ENCODE peak calls at places on chromosomes 12 and 14, in five cellular contexts. One of them, this sample, is unnamed. For H3K4me1, the result is how much of the 10 kb centered on the place peaks cover.

GRCh38 chr14:31326111-31326510 is 94.2 kb downstream of the HEATR5A start:
- DNase-seq in tibial nerve: no peak
- DNase-seq in H9: no peak
- DNase-seq in A673: peak
- DNase-seq in CD8-positive, alpha-beta memory T cell: peak
- DNase-seq in this sample: no peak

GRCh38 chr12:106246891-106247730 is 709 bp downstream of the CKAP4 start:
- DNase-seq in tibial nerve: peak
- DNase-seq in H9: no peak
- DNase-seq in A673: peak
- DNase-seq in CD8-positive, alpha-beta memory T cell: peak
- DNase-seq in this sample: peak

GRCh38 chr12:11016937-11017336 is 5.5 kb downstream of the TAS2R19 start:
- DNase-seq in tibial nerve: no peak
- DNase-seq in H9: no peak
- DNase-seq in A673: no peak
- DNase-seq in CD8-positive, alpha-beta memory T cell: no peak
- DNase-seq in this sample: no peak

GRCh38 chr12:75549989-75550388 is 38.6 kb upstream of the KRR1 start:
- DNase-seq in tibial nerve: no peak
- DNase-seq in H9: no peak
- DNase-seq in A673: no peak
- DNase-seq in CD8-positive, alpha-beta memory T cell: no peak
- DNase-seq in this sample: no peak

GRCh38 chr14:92471919-92472318 is 41.7 kb upstream of the RIN3 start:
- DNase-seq in tibial nerve: no peak
- DNase-seq in H9: peak
- DNase-seq in A673: no peak
- DNase-seq in CD8-positive, alpha-beta memory T cell: no peak
- DNase-seq in this sample: no peak

GRCh38 chr14:63435838-63436237 is 107.3 kb downstream of the PPP2R5E start:
- DNase-seq in tibial nerve: peak
- DNase-seq in H9: no peak
- DNase-seq in A673: no peak
- DNase-seq in CD8-positive, alpha-beta memory T cell: no peak
- DNase-seq in this sample: peak

GRCh38 chr12:1933342-1933992 is 15.0 kb upstream of the CACNA2D4 start:
- DNase-seq in tibial nerve: no peak
- DNase-seq in H9: peak
- DNase-seq in A673: no peak
- DNase-seq in CD8-positive, alpha-beta memory T cell: no peak
- DNase-seq in this sample: no peak

GRCh38 chr12:42477931-42478330 is 111.6 kb downstream of the PRICKLE1 start:
- DNase-seq in tibial nerve: no peak
- DNase-seq in H9: no peak
- DNase-seq in A673: no peak
- DNase-seq in CD8-positive, alpha-beta memory T cell: no peak
- DNase-seq in this sample: no peak

GRCh38 chr12:68352067-68352466 is 19.9 kb upstream of the MDM1 start:
- DNase-seq in tibial nerve: no peak
- DNase-seq in H9: no peak
- DNase-seq in A673: peak
- DNase-seq in CD8-positive, alpha-beta memory T cell: no peak
- DNase-seq in this sample: no peak

GRCh38 chr12:112105891-112106290 is 2.7 kb downstream of the NAA25 start:
- DNase-seq in tibial nerve: no peak
- DNase-seq in H9: no peak
- DNase-seq in A673: no peak
- DNase-seq in CD8-positive, alpha-beta memory T cell: no peak
- DNase-seq in this sample: no peak

GRCh38 chr14:55473786-55474185 is 33.4 kb upstream of the TBPL2 start:
- DNase-seq in tibial nerve: no peak
- DNase-seq in H9: no peak
- DNase-seq in A673: no peak
- DNase-seq in CD8-positive, alpha-beta memory T cell: no peak
- DNase-seq in this sample: no peak

DNA sequence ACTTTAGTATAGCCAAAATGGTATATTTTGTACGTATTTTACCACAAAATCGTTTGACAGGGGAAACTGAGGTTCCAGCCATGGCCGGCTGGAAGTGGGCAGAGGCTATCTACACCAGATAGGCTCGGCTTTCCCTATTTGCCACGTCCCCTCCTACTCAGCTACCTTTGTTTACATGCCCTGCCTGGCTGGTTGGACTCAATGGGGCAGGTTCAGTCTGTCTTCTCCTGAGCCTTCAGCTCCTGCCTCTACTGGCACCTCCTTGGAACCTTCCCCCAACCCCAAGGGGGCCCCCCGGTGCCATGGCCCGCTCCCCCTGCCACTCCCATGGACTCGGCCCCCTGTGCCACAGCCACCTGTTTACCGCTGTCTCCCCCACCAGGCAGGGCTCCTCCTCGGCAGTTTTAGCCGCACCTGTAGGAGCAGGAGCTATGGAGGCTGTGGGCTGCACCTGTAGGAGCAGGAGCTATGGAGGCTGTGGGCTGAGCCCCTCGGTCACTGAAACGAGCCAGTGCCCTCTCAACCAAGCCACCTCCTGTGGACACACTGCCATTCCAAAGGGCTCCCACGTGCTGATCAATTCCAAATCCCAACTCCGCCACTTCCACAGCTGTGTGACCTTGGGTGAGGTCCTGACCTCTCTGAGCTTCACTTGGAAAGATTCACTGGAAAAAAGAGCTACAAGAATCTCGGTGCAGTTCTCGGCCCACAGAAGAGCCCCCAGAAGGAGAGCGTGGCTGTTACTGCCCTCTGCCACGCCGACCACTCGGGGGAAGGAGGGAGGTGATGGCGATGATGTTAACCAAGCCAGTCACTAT is 62.2 kb downstream of the NCOR2 start:
- DNase-seq in tibial nerve: no peak
- DNase-seq in H9: no peak
- DNase-seq in A673: no peak
- DNase-seq in CD8-positive, alpha-beta memory T cell: no peak
- DNase-seq in this sample: peak
- H3K4me1 ChIP-seq in tibial nerve: half or more
- H3K4me1 ChIP-seq in H9: under half
- H3K4me1 ChIP-seq in A673: half or more
- H3K4me1 ChIP-seq in CD8-positive, alpha-beta memory T cell: under half
- H3K4me1 ChIP-seq in this sample: under half

GRCh38 chr12:53277981-53278380 is 9.9 kb downstream of the ESPL1 start:
- DNase-seq in tibial nerve: no peak
- DNase-seq in H9: no peak
- DNase-seq in A673: no peak
- DNase-seq in CD8-positive, alpha-beta memory T cell: no peak
- DNase-seq in this sample: peak
- H3K4me1 ChIP-seq in tibial nerve: under half
- H3K4me1 ChIP-seq in H9: under half
- H3K4me1 ChIP-seq in A673: under half
- H3K4me1 ChIP-seq in CD8-positive, alpha-beta memory T cell: under half
- H3K4me1 ChIP-seq in this sample: under half

GRCh38 chr12:31245822-31246469 is 80.0 kb downstream of the SINHCAF start:
- DNase-seq in tibial nerve: no peak
- DNase-seq in H9: peak
- DNase-seq in A673: no peak
- DNase-seq in CD8-positive, alpha-beta memory T cell: no peak
- DNase-seq in this sample: no peak
- H3K4me1 ChIP-seq in tibial nerve: under half
- H3K4me1 ChIP-seq in H9: under half
- H3K4me1 ChIP-seq in A673: under half
- H3K4me1 ChIP-seq in CD8-positive, alpha-beta memory T cell: under half
- H3K4me1 ChIP-seq in this sample: under half

GRCh38 chr14:60970146-60970545 is 10.7 kb downstream of the TRMT5 start:
- DNase-seq in tibial nerve: no peak
- DNase-seq in H9: no peak
- DNase-seq in A673: no peak
- DNase-seq in CD8-positive, alpha-beta memory T cell: no peak
- DNase-seq in this sample: no peak
- H3K4me1 ChIP-seq in tibial nerve: under half
- H3K4me1 ChIP-seq in H9: under half
- H3K4me1 ChIP-seq in A673: under half
- H3K4me1 ChIP-seq in CD8-positive, alpha-beta memory T cell: under half
- H3K4me1 ChIP-seq in this sample: under half

GRCh38 chr12:92621312-92621711 is 81.5 kb upstream of the PLEKHG7 start:
- DNase-seq in tibial nerve: no peak
- DNase-seq in H9: no peak
- DNase-seq in A673: no peak
- DNase-seq in CD8-positive, alpha-beta memory T cell: no peak
- DNase-seq in this sample: no peak

GRCh38 chr12:92621833-92622232 is 81.0 kb upstream of the PLEKHG7 start:
- DNase-seq in tibial nerve: no peak
- DNase-seq in H9: no peak
- DNase-seq in A673: no peak
- DNase-seq in CD8-positive, alpha-beta memory T cell: no peak
- DNase-seq in this sample: no peak

GRCh38 chr12:92623386-92623785 is 79.4 kb upstream of the PLEKHG7 start:
- DNase-seq in tibial nerve: no peak
- DNase-seq in H9: no peak
- DNase-seq in A673: no peak
- DNase-seq in CD8-positive, alpha-beta memory T cell: no peak
- DNase-seq in this sample: no peak

GRCh38 chr12:92619026-92619425 is 83.8 kb upstream of the PLEKHG7 start:
- DNase-seq in tibial nerve: no peak
- DNase-seq in H9: no peak
- DNase-seq in A673: no peak
- DNase-seq in CD8-positive, alpha-beta memory T cell: no peak
- DNase-seq in this sample: no peak

GRCh38 chr12:92619730-92620684 is 82.8 kb upstream of the PLEKHG7 start:
- DNase-seq in tibial nerve: no peak
- DNase-seq in H9: no peak
- DNase-seq in A673: no peak
- DNase-seq in CD8-positive, alpha-beta memory T cell: no peak
- DNase-seq in this sample: no peak
- H3K4me1 ChIP-seq in tibial nerve: under half
- H3K4me1 ChIP-seq in H9: under half
- H3K4me1 ChIP-seq in A673: under half
- H3K4me1 ChIP-seq in CD8-positive, alpha-beta memory T cell: under half
- H3K4me1 ChIP-seq in this sample: under half

DNA sequence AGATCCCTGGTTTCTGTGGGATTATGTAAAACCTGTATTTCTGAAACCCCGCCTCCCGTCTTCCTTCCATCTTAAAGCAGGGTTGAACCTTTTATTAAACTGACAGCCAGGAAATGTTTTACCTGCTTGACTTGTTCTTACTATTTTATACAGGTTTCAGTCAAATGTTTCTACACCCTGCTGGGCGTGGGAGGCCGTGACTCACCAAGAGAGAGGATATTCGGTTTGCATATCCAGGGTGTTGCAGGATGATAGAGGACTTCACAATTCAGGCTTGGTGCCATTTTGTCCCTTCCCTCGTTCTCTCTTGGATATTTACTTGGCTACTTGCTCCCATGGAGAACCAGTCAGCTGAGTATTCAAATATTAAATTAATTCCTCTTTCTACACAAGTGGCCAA is 69.7 kb downstream of the ARF6 start:
- DNase-seq in tibial nerve: no peak
- DNase-seq in H9: no peak
- DNase-seq in A673: no peak
- DNase-seq in CD8-positive, alpha-beta memory T cell: no peak
- DNase-seq in this sample: peak
- H3K4me1 ChIP-seq in tibial nerve: under half
- H3K4me1 ChIP-seq in H9: under half
- H3K4me1 ChIP-seq in A673: under half
- H3K4me1 ChIP-seq in CD8-positive, alpha-beta memory T cell: under half
- H3K4me1 ChIP-seq in this sample: under half

GRCh38 chr14:100989924-100990323 is 86.4 kb upstream of the RTL1 start:
- DNase-seq in tibial nerve: no peak
- DNase-seq in H9: no peak
- DNase-seq in A673: no peak
- DNase-seq in CD8-positive, alpha-beta memory T cell: no peak
- DNase-seq in this sample: no peak

GRCh38 chr14:100983710-100984109 is 80.2 kb upstream of the RTL1 start:
- DNase-seq in tibial nerve: no peak
- DNase-seq in H9: no peak
- DNase-seq in A673: no peak
- DNase-seq in CD8-positive, alpha-beta memory T cell: no peak
- DNase-seq in this sample: no peak

GRCh38 chr14:100988011-100988410 is 84.5 kb upstream of the RTL1 start:
- DNase-seq in tibial nerve: no peak
- DNase-seq in H9: no peak
- DNase-seq in A673: no peak
- DNase-seq in CD8-positive, alpha-beta memory T cell: no peak
- DNase-seq in this sample: no peak

GRCh38 chr14:100988956-100989355 is 85.4 kb upstream of the RTL1 start:
- DNase-seq in tibial nerve: no peak
- DNase-seq in H9: no peak
- DNase-seq in A673: no peak
- DNase-seq in CD8-positive, alpha-beta memory T cell: no peak
- DNase-seq in this sample: no peak

DNA sequence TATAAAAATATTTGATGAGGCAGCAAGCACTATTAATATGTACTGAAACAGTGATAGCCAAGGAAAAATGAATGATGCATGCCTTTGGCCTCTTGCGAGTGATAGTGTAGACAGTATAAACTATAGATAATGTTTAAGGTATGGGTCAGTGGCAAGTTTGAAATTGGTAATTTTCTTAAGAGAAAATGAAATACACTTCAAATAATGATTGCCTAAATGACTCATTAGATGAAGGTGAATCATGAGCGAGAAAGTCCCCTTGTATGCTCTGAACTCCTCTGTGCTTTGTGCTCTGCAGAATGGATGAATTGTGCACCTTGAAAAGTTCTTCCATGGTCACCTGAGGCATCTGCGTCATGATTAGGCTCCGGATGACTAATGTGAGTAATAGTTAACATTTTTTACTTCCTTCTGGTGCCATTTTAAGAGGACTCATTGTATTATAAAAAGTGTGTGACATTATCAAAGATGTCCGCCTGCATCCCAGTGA is 84.9 kb upstream of the RTL1 start:
- DNase-seq in tibial nerve: no peak
- DNase-seq in H9: no peak
- DNase-seq in A673: no peak
- DNase-seq in CD8-positive, alpha-beta memory T cell: no peak
- DNase-seq in this sample: no peak
- H3K4me1 ChIP-seq in tibial nerve: under half
- H3K4me1 ChIP-seq in H9: under half
- H3K4me1 ChIP-seq in A673: under half
- H3K4me1 ChIP-seq in CD8-positive, alpha-beta memory T cell: under half
- H3K4me1 ChIP-seq in this sample: under half

DNA sequence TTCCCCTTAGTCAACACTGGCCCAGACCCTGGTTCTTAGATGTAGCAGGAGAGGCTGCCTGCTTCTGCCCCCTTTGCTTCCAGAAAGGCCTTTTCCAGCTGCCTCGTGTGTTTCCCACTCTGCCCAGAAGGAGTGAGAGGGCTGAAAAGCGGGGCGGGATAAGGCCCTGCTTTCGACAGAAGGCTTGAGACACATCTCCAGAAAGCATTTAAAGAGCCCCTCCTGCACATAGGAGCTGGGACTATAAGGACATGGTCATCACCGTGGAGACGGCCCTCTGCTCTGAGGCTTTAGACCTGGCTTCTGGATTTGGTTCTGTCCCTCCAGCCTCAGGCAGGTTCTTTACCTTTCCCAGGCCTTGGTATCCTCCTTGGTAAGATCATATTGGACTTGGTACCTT is 11.9 kb downstream of the CALM1 start:
- DNase-seq in tibial nerve: no peak
- DNase-seq in H9: no peak
- DNase-seq in A673: peak
- DNase-seq in CD8-positive, alpha-beta memory T cell: no peak
- DNase-seq in this sample: no peak
- H3K4me1 ChIP-seq in tibial nerve: under half
- H3K4me1 ChIP-seq in H9: under half
- H3K4me1 ChIP-seq in A673: half or more
- H3K4me1 ChIP-seq in CD8-positive, alpha-beta memory T cell: under half
- H3K4me1 ChIP-seq in this sample: under half

This sample was measured in kidney.